ENCODE peak calls at places on chromosomes 12 and 14, in five cellular contexts. One of them, this sample, is unnamed.

GRCh38 chr12:108967869-108968540 is 52.9 kb downstream of the SVOP start:
- DNase-seq in K562: peak
- DNase-seq in A549: peak
- DNase-seq in HepG2: peak
- DNase-seq in HCT116: peak
- DNase-seq in this sample: peak

GRCh38 chr14:88592016-88592415 is 29.2 kb downstream of the ZC3H14 start:
- DNase-seq in K562: no peak
- DNase-seq in A549: no peak
- DNase-seq in HCT116: no peak
- DNase-seq in HepG2: no peak
- DNase-seq in this sample: no peak

GRCh38 chr14:29518335-29518734 is 409.3 kb downstream of the PRKD1 start:
- DNase-seq in HCT116: no peak
- DNase-seq in A549: no peak
- DNase-seq in K562: no peak
- DNase-seq in HepG2: no peak
- DNase-seq in this sample: no peak

GRCh38 chr12:127145543-127145928 is 1121.4 kb upstream of the TMEM132C start:
- DNase-seq in HCT116: no peak
- DNase-seq in K562: no peak
- DNase-seq in A549: no peak
- DNase-seq in HepG2: no peak
- DNase-seq in this sample: no peak

GRCh38 chr12:103503546-103504480 is 8.0 kb upstream of the C12orf42 start:
- DNase-seq in HepG2: peak
- DNase-seq in A549: no peak
- DNase-seq in K562: peak
- DNase-seq in HCT116: peak
- DNase-seq in this sample: peak

GRCh38 chr14:104138891-104139459 is 588 bp downstream of the KIF26A start:
- DNase-seq in A549: no peak
- DNase-seq in HCT116: no peak
- DNase-seq in HepG2: no peak
- DNase-seq in K562: no peak
- DNase-seq in this sample: no peak

GRCh38 chr12:26275313-26276257 is 80.2 kb downstream of the SSPN start:
- DNase-seq in HepG2: peak
- DNase-seq in K562: no peak
- DNase-seq in HCT116: no peak
- DNase-seq in A549: no peak
- DNase-seq in this sample: peak

GRCh38 chr14:52391866-52392600 is 77.9 kb downstream of the PTGER2 start:
- DNase-seq in A549: no peak
- DNase-seq in HepG2: no peak
- DNase-seq in K562: no peak
- DNase-seq in HCT116: peak
- DNase-seq in this sample: no peak

GRCh38 chr12:118548887-118549286 is 172.5 kb downstream of the SUDS3 start:
- DNase-seq in HCT116: no peak
- DNase-seq in A549: no peak
- DNase-seq in HepG2: no peak
- DNase-seq in K562: no peak
- DNase-seq in this sample: no peak

GRCh38 chr14:101948666-101949205 is 15.6 kb upstream of the DYNC1H1 start:
- DNase-seq in HCT116: no peak
- DNase-seq in A549: no peak
- DNase-seq in HepG2: no peak
- DNase-seq in K562: no peak
- DNase-seq in this sample: peak

GRCh38 chr12:40723001-40723400 is 30.8 kb downstream of the CNTN1 start:
- DNase-seq in A549: no peak
- DNase-seq in K562: no peak
- DNase-seq in HepG2: no peak
- DNase-seq in HCT116: no peak
- DNase-seq in this sample: no peak

GRCh38 chr14:67526676-67527459 is 6.2 kb upstream of the PLEKHH1 start:
- DNase-seq in K562: peak
- DNase-seq in HCT116: peak
- DNase-seq in A549: peak
- DNase-seq in HepG2: peak
- DNase-seq in this sample: peak

GRCh38 chr14:39467889-39468524 is 35.8 kb upstream of the FBXO33 start:
- DNase-seq in A549: no peak
- DNase-seq in HCT116: peak
- DNase-seq in HepG2: peak
- DNase-seq in K562: no peak
- DNase-seq in this sample: peak

GRCh38 chr14:23640524-23641141 is 4.5 kb downstream of the DHRS2 start:
- DNase-seq in HCT116: no peak
- DNase-seq in A549: no peak
- DNase-seq in HepG2: peak
- DNase-seq in K562: no peak
- DNase-seq in this sample: no peak

GRCh38 chr12:25284024-25284423 is 33.3 kb upstream of the KRAS start:
- DNase-seq in HepG2: no peak
- DNase-seq in A549: no peak
- DNase-seq in HCT116: no peak
- DNase-seq in K562: no peak
- DNase-seq in this sample: no peak

GRCh38 chr12:4379410-4379809 is at the start of gene FGF23:
- DNase-seq in HCT116: no peak
- DNase-seq in K562: peak
- DNase-seq in HepG2: peak
- DNase-seq in A549: no peak
- DNase-seq in this sample: no peak

GRCh38 chr14:103386632-103387329 is 1.6 kb downstream of the MARK3 start:
- DNase-seq in K562: no peak
- DNase-seq in HepG2: no peak
- DNase-seq in HCT116: no peak
- DNase-seq in A549: no peak
- DNase-seq in this sample: peak

GRCh38 chr12:24595652-24596235 is 353.2 kb downstream of the BCAT1 start:
- DNase-seq in HepG2: peak
- DNase-seq in HCT116: no peak
- DNase-seq in A549: no peak
- DNase-seq in K562: no peak
- DNase-seq in this sample: peak

GRCh38 chr14:60349663-60350365 is 100.8 kb downstream of the PPM1A start:
- DNase-seq in HCT116: peak
- DNase-seq in K562: peak
- DNase-seq in A549: peak
- DNase-seq in HepG2: peak
- DNase-seq in this sample: peak

GRCh38 chr14:105938055-105938863 is 411.9 kb downstream of the TMEM121 start:
- DNase-seq in HCT116: no peak
- DNase-seq in K562: no peak
- DNase-seq in A549: no peak
- DNase-seq in HepG2: no peak
- DNase-seq in this sample: no peak

GRCh38 chr14:98173291-98173690 is 1098.7 kb downstream of the BCL11B start:
- DNase-seq in K562: no peak
- DNase-seq in HCT116: no peak
- DNase-seq in HepG2: no peak
- DNase-seq in A549: no peak
- DNase-seq in this sample: no peak

GRCh38 chr12:93318720-93319522 is 58.8 kb upstream of the NUDT4 start:
- DNase-seq in A549: no peak
- DNase-seq in HepG2: no peak
- DNase-seq in K562: no peak
- DNase-seq in HCT116: no peak
- DNase-seq in this sample: peak

GRCh38 chr12:16347391-16348298 is at the start of gene MGST1:
- DNase-seq in HepG2: peak
- DNase-seq in A549: peak
- DNase-seq in HCT116: peak
- DNase-seq in K562: peak
- DNase-seq in this sample: peak
- TF ChIP-seq MAX in HepG2: peak
- TF ChIP-seq MAX in A549: peak
- TF ChIP-seq MAX in HCT116: peak
- TF ChIP-seq MAX in K562: peak
- TF ChIP-seq MAX in this sample: peak

GRCh38 chr14:75442642-75443041 is 14.8 kb downstream of the JDP2 start:
- DNase-seq in HepG2: no peak
- DNase-seq in HCT116: no peak
- DNase-seq in K562: peak
- DNase-seq in A549: no peak
- DNase-seq in this sample: no peak

GRCh38 chr14:75441731-75442130 is 13.9 kb downstream of the JDP2 start:
- DNase-seq in HCT116: no peak
- DNase-seq in HepG2: no peak
- DNase-seq in K562: no peak
- DNase-seq in A549: no peak
- DNase-seq in this sample: no peak

GRCh38 chr14:75439989-75440388 is 12.2 kb downstream of the JDP2 start:
- DNase-seq in A549: no peak
- DNase-seq in HCT116: no peak
- DNase-seq in K562: no peak
- DNase-seq in HepG2: no peak
- DNase-seq in this sample: no peak

GRCh38 chr14:75442166-75442565 is 14.3 kb downstream of the JDP2 start:
- DNase-seq in HepG2: no peak
- DNase-seq in A549: no peak
- DNase-seq in HCT116: no peak
- DNase-seq in K562: no peak
- DNase-seq in this sample: no peak

DNA sequence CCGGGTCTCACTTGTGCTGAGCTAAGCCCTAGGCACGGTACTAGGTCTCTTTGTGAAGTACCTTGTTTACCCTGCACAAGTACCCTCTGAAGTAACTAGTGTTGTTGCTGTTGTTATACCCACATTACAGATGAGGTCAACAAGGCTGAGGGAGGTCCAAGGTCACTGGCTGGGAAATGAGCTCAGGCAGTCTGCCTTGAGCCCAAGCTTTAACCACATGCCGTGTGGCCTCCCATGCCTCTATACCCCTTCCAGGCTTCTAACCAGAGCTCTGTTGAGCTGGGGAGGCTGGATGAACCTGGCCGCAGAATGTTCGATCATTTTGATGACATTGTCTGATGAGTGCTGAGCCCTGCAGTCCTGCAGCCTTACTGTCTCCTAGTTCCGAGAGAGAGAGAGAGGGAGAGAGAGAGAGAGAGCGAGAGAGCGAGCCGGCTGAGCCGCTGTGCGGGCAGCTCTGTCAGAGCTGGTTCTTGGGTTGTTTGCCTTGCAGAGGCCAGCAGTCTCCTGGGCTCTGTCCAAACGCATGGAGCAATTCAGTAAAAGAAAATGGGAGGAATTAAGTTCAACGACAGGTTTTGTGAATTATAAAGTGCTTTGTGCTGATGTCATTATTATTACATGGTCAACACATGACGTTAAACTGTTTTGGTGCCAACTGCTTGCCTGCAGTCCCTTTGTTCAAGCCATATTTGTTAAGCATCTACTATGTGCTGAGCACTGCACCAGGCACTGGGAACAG is 13.1 kb downstream of the JDP2 start:
- DNase-seq in HCT116: no peak
- DNase-seq in K562: no peak
- DNase-seq in A549: no peak
- DNase-seq in HepG2: no peak
- DNase-seq in this sample: no peak
- TF ChIP-seq POLR2A in HCT116: no peak
- TF ChIP-seq POLR2A in K562: no peak
- TF ChIP-seq POLR2A in A549: no peak
- TF ChIP-seq POLR2A in HepG2: no peak
- TF ChIP-seq POLR2A in this sample: no peak

DNA sequence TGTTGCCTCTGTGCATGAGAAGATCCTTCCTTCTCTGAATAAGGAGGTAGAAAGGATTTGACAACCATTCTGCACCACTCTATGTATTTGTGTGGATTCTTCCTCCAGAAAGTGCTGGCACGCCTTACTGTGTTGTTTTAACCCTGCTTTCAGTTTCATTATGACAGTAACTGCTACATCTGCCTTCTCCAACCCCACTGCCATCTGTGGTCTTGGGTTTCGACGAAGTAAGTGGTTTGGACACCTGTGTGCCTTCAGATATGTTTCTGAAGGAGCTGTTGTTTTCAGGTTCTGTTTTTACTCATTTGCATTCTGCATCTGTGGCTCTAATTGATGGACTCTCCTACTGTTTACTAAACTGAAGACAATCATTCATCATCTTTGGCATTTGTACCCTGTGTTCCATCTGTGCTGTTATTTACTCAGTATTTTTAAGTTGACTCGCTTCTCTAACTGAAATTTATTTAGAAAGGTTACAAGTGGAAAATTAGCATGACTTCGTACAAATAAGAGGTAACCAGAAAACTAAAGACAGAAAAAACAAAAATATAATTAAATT is 4.1 kb downstream of the TSHR start:
- DNase-seq in K562: no peak
- DNase-seq in HepG2: no peak
- DNase-seq in A549: no peak
- DNase-seq in HCT116: no peak
- DNase-seq in this sample: peak
- H3K4me3 ChIP-seq in K562: no peak
- H3K4me3 ChIP-seq in HepG2: no peak
- H3K4me3 ChIP-seq in A549: no peak
- H3K4me3 ChIP-seq in HCT116: no peak
- H3K4me3 ChIP-seq in this sample: no peak

GRCh38 chr12:22687677-22688076 is 62.7 kb downstream of the ETNK1 start:
- DNase-seq in HCT116: no peak
- DNase-seq in K562: no peak
- DNase-seq in HepG2: no peak
- DNase-seq in A549: no peak
- DNase-seq in this sample: peak
- TF ChIP-seq MAX in HCT116: no peak
- TF ChIP-seq MAX in K562: no peak
- TF ChIP-seq MAX in HepG2: no peak
- TF ChIP-seq MAX in A549: no peak
- TF ChIP-seq MAX in this sample: no peak

DNA sequence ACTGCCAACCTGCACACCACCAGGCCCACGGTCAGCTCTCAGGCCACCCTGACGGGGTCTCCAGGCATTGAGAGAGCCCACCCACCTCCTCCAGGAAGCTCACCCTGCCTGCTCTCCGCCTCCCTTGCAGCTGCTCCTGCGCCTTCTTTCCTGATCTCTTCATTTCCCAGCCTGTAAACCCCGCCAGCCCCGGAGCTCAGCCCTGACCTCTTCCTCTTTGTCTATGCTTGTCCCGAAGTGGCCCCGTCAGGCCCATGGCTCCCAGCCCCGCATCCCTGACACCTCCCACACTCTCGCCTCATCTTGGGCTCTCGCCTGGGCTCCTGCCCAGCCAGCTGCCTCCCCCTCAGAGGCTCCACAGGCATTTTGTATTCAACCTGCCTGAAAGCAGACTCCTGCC is 139.3 kb downstream of the CALM1 start:
- DNase-seq in HepG2: no peak
- DNase-seq in A549: no peak
- DNase-seq in HCT116: no peak
- DNase-seq in K562: no peak
- DNase-seq in this sample: peak
- TF ChIP-seq POLR2A in HepG2: no peak
- TF ChIP-seq POLR2A in A549: no peak
- TF ChIP-seq POLR2A in HCT116: no peak
- TF ChIP-seq POLR2A in K562: no peak
- TF ChIP-seq POLR2A in this sample: no peak

GRCh38 chr14:55103005-55103640 is 25.9 kb upstream of the LGALS3 start:
- DNase-seq in HCT116: peak
- DNase-seq in A549: peak
- DNase-seq in K562: peak
- DNase-seq in HepG2: peak
- DNase-seq in this sample: peak
- H3K4me3 ChIP-seq in HCT116: peak
- H3K4me3 ChIP-seq in A549: peak
- H3K4me3 ChIP-seq in K562: peak
- H3K4me3 ChIP-seq in HepG2: peak
- H3K4me3 ChIP-seq in this sample: peak

This sample was measured in NB4.